ENCODE peak calls at places on chromosome 20, in six cellular contexts. C, D, R, Y, O and F are unnamed samples.

GRCh38 chr20:25256226-25256859 is 8.5 kb downstream of the PYGB start:
- DNase-seq in C (peak), D (no peak), R (no peak), Y (no peak), O (no peak), F (no peak)

GRCh38 chr20:15613530-15613929 is 959.7 kb downstream of the KIF16B start:
- DNase-seq in C (no peak), D (peak), R (no peak), Y (no peak), O (no peak), F (peak)

GRCh38 chr20:4722571-4722970 is 862 bp downstream of the PRND start:
- DNase-seq in C (no peak), D (peak), R (no peak), Y (no peak), O (no peak), F (no peak)

GRCh38 chr20:1803216-1804128 is 91.7 kb upstream of the SIRPA start:
- DNase-seq in C (peak), D (peak), R (peak), Y (peak), O (peak), F (peak)

GRCh38 chr20:52595492-52595891 is 376.7 kb upstream of the TSHZ2 start:
- DNase-seq in C (no peak), D (peak), R (no peak), Y (no peak), O (no peak), F (no peak)

GRCh38 chr20:8190043-8190880 is 58.2 kb downstream of the PLCB1 start:
- DNase-seq in C (no peak), D (no peak), R (no peak), Y (no peak), O (no peak), F (no peak)

GRCh38 chr20:22946594-22946993 is 88.5 kb upstream of the SSTR4 start:
- DNase-seq in C (no peak), D (no peak), R (no peak), Y (no peak), O (no peak), F (no peak)

GRCh38 chr20:51801220-51801991 is 915 bp downstream of the SALL4 start:
- DNase-seq in C (peak), D (peak), R (peak), Y (peak), O (no peak), F (no peak)

GRCh38 chr20:32159766-32160221 is 47.7 kb downstream of the PLAGL2 start:
- DNase-seq in C (no peak), D (no peak), R (no peak), Y (no peak), O (no peak), F (no peak)

GRCh38 chr20:38435555-38435939 is 419 bp upstream of the SNHG17 start:
- DNase-seq in C (no peak), D (peak), R (no peak), Y (peak), O (no peak), F (peak)

GRCh38 chr20:59813126-59813947 is 120.1 kb downstream of the SYCP2 start:
- DNase-seq in C (peak), D (no peak), R (no peak), Y (no peak), O (no peak), F (no peak)

GRCh38 chr20:1707588-1708449 is 50.2 kb upstream of the SIRPG start:
- DNase-seq in C (no peak), D (no peak), R (no peak), Y (no peak), O (no peak), F (no peak)

GRCh38 chr20:15890358-15890982 is 682.8 kb downstream of the KIF16B start:
- DNase-seq in C (no peak), D (no peak), R (no peak), Y (no peak), O (no peak), F (no peak)

GRCh38 chr20:46215913-46216707 is 92.2 kb downstream of the CDH22 start:
- DNase-seq in C (peak), D (peak), R (peak), Y (peak), O (peak), F (peak)

GRCh38 chr20:48564997-48565396 is 262.8 kb downstream of the PREX1 start:
- DNase-seq in C (no peak), D (no peak), R (no peak), Y (no peak), O (no peak), F (no peak)

DNA sequence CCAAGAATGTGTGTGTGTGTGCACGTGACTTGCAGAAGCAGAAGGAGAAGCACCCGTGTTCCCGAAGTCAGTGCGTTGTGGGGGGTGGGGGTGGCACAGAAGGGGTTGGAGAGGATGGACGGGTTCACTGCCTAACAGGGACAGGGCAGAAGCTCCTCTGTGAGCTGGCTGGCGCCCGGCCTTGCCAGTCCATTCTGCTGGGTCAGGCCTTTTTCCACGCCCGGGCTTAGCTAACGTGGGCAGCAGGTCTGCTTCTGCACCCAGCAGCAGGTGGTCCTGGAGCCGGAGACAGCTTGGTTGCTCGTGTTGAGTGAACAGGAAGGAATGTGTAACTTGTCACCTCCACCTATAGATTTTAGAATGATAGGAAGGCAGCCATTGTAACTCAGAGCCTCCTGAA is 374.4 kb downstream of the CDH4 start:
- DNase-seq in C (no peak), D (no peak), R (no peak), Y (no peak), O (no peak), F (no peak)
- H3K23ac ChIP-seq in C (no peak), D (no peak), R (no peak), Y (no peak), O (no peak), F (no peak)

GRCh38 chr20:39850821-39851330 is 838.2 kb downstream of the MAFB start:
- DNase-seq in C (no peak), D (peak), R (no peak), Y (no peak), O (no peak), F (no peak)
- H2BK15ac ChIP-seq in C (no peak), D (no peak), R (no peak), Y (no peak), O (no peak), F (peak)

GRCh38 chr20:19934792-19935491 is 82.2 kb upstream of the NAA20 start:
- DNase-seq in C (no peak), D (no peak), R (no peak), Y (peak), O (no peak), F (no peak)
- H3K23ac ChIP-seq in C (no peak), D (no peak), R (no peak), Y (no peak), O (no peak), F (no peak)

GRCh38 chr20:13082366-13082765 is 73.6 kb downstream of the SPTLC3 start:
- DNase-seq in C (no peak), D (no peak), R (no peak), Y (no peak), O (no peak), F (no peak)
- H2BK15ac ChIP-seq in C (no peak), D (no peak), R (no peak), Y (no peak), O (no peak), F (no peak)

DNA sequence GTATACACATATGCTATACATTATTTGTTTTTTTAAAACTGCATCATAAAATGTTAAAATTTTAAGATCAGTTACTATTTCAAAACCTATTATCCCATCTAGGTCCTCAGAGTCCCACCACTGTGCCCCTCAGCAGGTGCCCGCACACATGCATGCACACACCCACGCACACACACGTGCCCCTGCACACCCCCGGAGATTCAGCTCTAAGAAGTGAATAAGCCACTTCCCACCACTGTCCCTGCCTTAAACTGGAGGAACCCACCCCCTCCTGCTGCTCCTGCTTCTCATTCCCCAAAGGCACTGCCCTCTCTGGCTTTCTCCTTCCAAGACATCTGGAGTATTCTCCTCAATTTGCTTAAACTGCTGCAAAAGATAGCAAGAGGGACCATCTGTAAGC is 5.4 kb upstream of the FAM210B start:
- DNase-seq in C (no peak), D (no peak), R (no peak), Y (no peak), O (no peak), F (no peak)
- H3K23ac ChIP-seq in C (no peak), D (no peak), R (no peak), Y (no peak), O (no peak), F (no peak)

DNA sequence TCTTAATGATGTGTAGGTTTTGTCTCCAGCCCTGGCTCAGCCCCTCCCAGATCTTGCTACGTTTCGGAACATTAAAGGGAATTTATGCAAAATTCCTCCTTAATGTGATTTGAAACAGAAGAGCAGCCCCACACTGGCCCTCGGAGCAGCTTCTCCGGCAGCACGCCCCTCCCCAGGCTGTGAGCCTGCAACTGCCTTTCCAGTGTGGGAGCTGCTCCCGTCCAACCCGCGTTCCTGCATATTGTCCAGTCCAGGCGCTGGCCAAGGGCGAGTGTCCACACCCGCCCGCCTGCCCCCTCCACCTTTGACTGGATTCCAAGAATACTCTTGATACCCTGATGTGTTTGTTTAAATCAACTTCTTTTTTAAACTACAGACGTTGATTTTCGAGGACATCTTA is 257.2 kb downstream of the TAF4 start:
- DNase-seq in C (no peak), D (no peak), R (no peak), Y (no peak), O (no peak), F (no peak)
- H2BK15ac ChIP-seq in C (no peak), D (no peak), R (no peak), Y (no peak), O (no peak), F (no peak)

DNA sequence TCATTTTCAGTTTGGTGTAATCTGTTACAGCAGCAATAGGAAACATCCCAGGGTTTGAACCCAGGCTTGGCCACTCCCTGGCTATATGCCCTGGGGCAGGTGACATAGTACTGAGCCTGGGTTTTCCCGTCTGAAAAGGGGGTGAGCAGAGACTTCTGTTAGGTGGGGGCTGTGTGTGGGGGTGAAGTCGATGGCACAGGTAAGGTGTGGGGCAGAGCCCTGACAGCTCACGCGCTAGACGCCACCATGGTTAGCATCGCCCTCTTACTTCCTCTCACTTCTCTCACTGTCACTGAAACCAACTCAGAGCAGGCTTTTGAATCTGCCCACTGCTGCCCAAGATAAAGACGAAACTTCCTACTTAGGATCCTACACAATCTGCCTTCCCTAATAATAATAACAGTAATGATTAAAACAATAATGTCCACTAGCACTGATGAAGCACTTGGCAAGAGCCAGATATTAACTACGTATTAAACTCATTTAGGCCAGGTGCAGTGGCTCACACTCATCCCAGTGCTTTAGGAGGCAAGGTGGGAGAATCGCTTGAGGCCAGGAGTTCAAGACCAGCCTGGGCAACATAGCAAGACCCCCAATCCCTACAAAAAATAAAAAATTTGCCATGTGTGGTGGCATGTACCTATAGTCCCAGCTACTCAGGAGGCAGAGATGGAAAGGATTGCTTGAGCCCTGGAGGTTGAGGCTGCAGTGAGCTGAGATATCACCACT is 117.9 kb upstream of the PTPN1 start:
- DNase-seq in C (no peak), D (no peak), R (no peak), Y (no peak), O (no peak), F (no peak)
- H3K23ac ChIP-seq in C (no peak), D (no peak), R (no peak), Y (no peak), O (no peak), F (no peak)